ENCODE peak calls at places on chromosomes 11 and 22, in ten cellular contexts. F, Z, C, P, X, S, I, R, H and T are unnamed samples.
A peak's percentile ranks its signal among the peaks of the same experiment; 100 is the strongest.

GRCh38 chr11:12802418-12803085 is 128.3 kb downstream of the TEAD1 start:
- DNase-seq in S (no peak), R (no peak), X (peak; percentile 74), C (peak; percentile 86), H (peak; percentile 93), P (peak; percentile 93), Z (peak; percentile 75), F (peak; percentile 79), I (peak; percentile 97), T (peak; percentile 90)

GRCh38 chr11:36507824-36508489 is 2.1 kb downstream of the TRAF6 start:
- DNase-seq in Z (no peak), X (no peak), C (no peak), P (no peak), H (no peak), R (no peak), S (no peak), F (peak; percentile 12), I (no peak), T (no peak)

GRCh38 chr11:70470127-70470526 is 71.8 kb downstream of the CTTN start:
- DNase-seq in F (peak; percentile 37), R (no peak), H (no peak), S (peak; percentile 31), Z (no peak), C (no peak), I (no peak), P (no peak), X (peak; percentile 54), T (no peak)

GRCh38 chr11:26730711-26731460 is 9.0 kb upstream of the SLC5A12 start:
- DNase-seq in C (no peak), H (no peak), P (no peak), F (peak; percentile 17), I (no peak), Z (no peak), X (no peak), S (no peak), R (no peak), T (no peak)

GRCh38 chr11:16773981-16774710 is 35.7 kb downstream of the C11orf58 start:
- DNase-seq in H (no peak), I (no peak), X (no peak), S (peak; percentile 51), F (no peak), P (no peak), Z (no peak), R (no peak), C (no peak), T (peak; percentile 36)

GRCh38 chr11:82960000-82960778 is 58.7 kb downstream of the DDIAS start:
- DNase-seq in C (no peak), H (no peak), I (no peak), P (no peak), X (no peak), R (no peak), S (no peak), Z (no peak), F (no peak), T (no peak)

GRCh38 chr11:128467610-128468041 is 119.7 kb downstream of the ETS1 start:
- DNase-seq in C (no peak), H (no peak), I (peak; percentile 75), X (peak; percentile 82), S (no peak), Z (no peak), P (peak; percentile 73), F (peak; percentile 78), R (no peak), T (no peak)

GRCh38 chr11:92605667-92606066 is 363.8 kb upstream of the MTNR1B start:
- DNase-seq in P (no peak), C (no peak), X (no peak), I (no peak), S (no peak), R (no peak), Z (no peak), H (no peak), F (no peak), T (no peak)

GRCh38 chr22:18057568-18058209 is 20.1 kb upstream of the PEX26 start:
- DNase-seq in F (peak; percentile 98), R (no peak), Z (peak; percentile 85), H (peak; percentile 51), I (peak; percentile 85), X (peak; percentile 98), P (no peak), S (no peak), C (no peak), T (peak; percentile 28)

GRCh38 chr22:36569999-36570398 is 41.0 kb upstream of the EIF3D start:
- DNase-seq in S (peak; percentile 87), I (peak; percentile 45), F (peak; percentile 48), C (no peak), R (peak; percentile 83), Z (no peak), H (no peak), P (no peak), X (no peak), T (no peak)

GRCh38 chr11:75706260-75706729 is 11.3 kb upstream of the MOGAT2 start:
- DNase-seq in H (peak; percentile 61), Z (peak; percentile 64), R (peak; percentile 87), F (peak; percentile 90), I (peak; percentile 81), S (peak; percentile 90), C (peak; percentile 94), X (peak; percentile 85), P (no peak), T (peak; percentile 83)
- TF ChIP-seq CTCF in H (peak; percentile 83), Z (peak; percentile 47), R (peak; percentile 96), F (peak; percentile 94), I (peak; percentile 88), S (peak; percentile 95), C (peak; percentile 96), X (peak; percentile 84), P (peak; percentile 90), T (peak; percentile 99)

GRCh38 chr22:22855617-22856308 is 31.9 kb upstream of the IGLL5 start:
- DNase-seq in C (no peak), X (no peak), S (peak; percentile 85), R (peak; percentile 69), I (no peak), F (peak; percentile 13), Z (no peak), P (no peak), H (no peak), T (no peak)
- H3K4me1 ChIP-seq in C (no peaks in the 10 kb centered on the region), X (no peaks in the 10 kb centered on the region), S (peaks cover 4% of the 10 kb centered on the region), R (no peaks in the 10 kb centered on the region), I (no peaks in the 10 kb centered on the region), F (no peaks in the 10 kb centered on the region), Z (no peaks in the 10 kb centered on the region), P (no peaks in the 10 kb centered on the region), H (no peaks in the 10 kb centered on the region), T (no peaks in the 10 kb centered on the region)

GRCh38 chr11:102559839-102560238 is 29.3 kb upstream of the MMP7 start:
- DNase-seq in P (no peak), I (no peak), S (no peak), R (no peak), C (no peak), H (no peak), X (no peak), Z (no peak), F (no peak), T (no peak)

GRCh38 chr11:102566112-102566511 is 35.6 kb upstream of the MMP7 start:
- DNase-seq in C (no peak), Z (no peak), S (no peak), R (no peak), X (no peak), F (no peak), P (no peak), H (no peak), I (no peak), T (no peak)

GRCh38 chr11:102561636-102562035 is 31.1 kb upstream of the MMP7 start:
- DNase-seq in C (no peak), I (no peak), R (no peak), X (no peak), Z (no peak), F (no peak), P (no peak), S (no peak), H (no peak), T (no peak)

GRCh38 chr11:102560555-102561011 is 30.0 kb upstream of the MMP7 start:
- DNase-seq in Z (no peak), S (no peak), I (no peak), R (no peak), P (no peak), F (peak; percentile 79), C (no peak), H (peak; percentile 50), X (peak; percentile 76), T (no peak)

GRCh38 chr11:102564110-102564509 is 33.6 kb upstream of the MMP7 start:
- DNase-seq in F (peak; percentile 36), P (no peak), X (no peak), C (no peak), S (no peak), H (no peak), Z (no peak), R (no peak), I (peak; percentile 56), T (no peak)
- H3K27ac ChIP-seq in F (no peak overlapping the region), P (no peak overlapping the region), X (no peak overlapping the region), C (no peak overlapping the region), S (no peak overlapping the region), H (no peak overlapping the region), Z (no peak overlapping the region), R (no peak overlapping the region), I (peak overlapping the region; percentile 83), T (no peak overlapping the region)

DNA sequence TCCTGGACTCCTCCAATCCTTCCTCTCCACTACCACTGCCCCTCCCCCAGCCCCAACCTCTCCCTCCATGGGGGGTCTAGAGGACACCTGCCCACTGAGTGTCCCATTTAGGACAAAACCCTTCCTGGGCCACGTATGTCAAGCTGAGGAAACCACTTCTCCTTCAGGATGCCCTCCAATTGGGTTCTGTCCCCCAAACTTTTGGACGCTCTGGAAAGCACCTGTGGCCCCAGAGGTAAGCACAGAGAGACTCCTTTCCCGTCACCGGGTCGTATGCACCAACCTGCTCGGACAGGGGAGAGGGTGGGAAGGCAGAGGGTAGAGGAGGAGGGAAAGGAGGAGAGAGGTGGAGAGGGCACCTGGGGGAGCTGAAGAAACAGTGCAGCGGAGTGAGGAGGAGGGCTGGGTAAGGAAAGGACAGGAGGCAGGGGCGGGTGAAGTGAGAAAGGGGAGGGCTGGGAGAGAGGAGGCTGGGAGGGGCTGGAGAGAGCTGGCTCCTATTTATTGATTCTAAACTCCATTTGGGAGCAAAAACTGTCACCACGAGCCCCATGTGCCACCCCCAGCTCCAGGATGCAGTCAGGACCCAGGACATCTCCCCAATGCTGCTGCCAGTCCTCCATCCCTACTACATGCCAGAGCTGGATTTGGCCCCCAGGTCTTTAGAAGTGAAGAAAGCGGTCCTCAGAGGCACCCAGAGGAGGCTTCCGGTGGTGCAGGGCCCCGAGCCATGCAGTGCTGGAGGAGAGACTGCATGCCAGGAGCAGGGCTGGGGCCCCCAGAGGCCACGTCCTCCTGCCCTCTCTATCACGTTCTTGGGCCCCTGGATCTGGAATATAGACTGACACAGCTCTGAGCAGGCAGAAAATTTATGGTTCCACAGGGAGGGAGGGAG is 53.6 kb downstream of the SLC22A12 start:
- DNase-seq in H (peak; percentile 54), C (no peak), S (peak; percentile 74), F (peak; percentile 21), Z (no peak), R (peak; percentile 58), I (no peak), P (no peak), X (no peak), T (no peak)
- TF ChIP-seq CTCF in H (no peak), C (no peak), S (peak; percentile 62), F (peak; percentile 15), Z (no peak), R (peak; percentile 55), I (no peak), P (no peak), X (no peak), T (no peak)